ENCODE peak calls at places on chromosome 22, in six cellular contexts. A is Right ventricle myocardium inferior; U is choroid plexus epithelial cell; Q is activated CD4-positive, alpha-beta T cell treated with anti-CD3 and anti-CD28 coated beads, Interleukin-2, amount 10 ng/mL, durations not matched to agents 24 days and 14 days; G is transverse colon; S is T-helper 9 cell. E is an unnamed sample.
A peak's percentile ranks its signal among the peaks of the same experiment; 100 is the strongest.

GRCh38 chr22:37428649-37429586 is 1.6 kb upstream of the ELFN2 start:
- DNase-seq in A (no peak), U (peak; percentile 59), Q (peak; percentile 86), G (peak; percentile 45), S (peak; percentile 53), E (no peak)

GRCh38 chr22:39242809-39243442 is 1.9 kb downstream of the PDGFB start:
- DNase-seq in A (no peak), U (no peak), Q (peak; percentile 72), G (no peak), S (peak; percentile 31), E (peak; percentile 73)

GRCh38 chr22:29780220-29780619 is 13.1 kb downstream of the UQCR10 start:
- DNase-seq in A (no peak), U (no peak), Q (no peak), G (no peak), S (no peak), E (no peak)

GRCh38 chr22:21921184-21921721 is 31.4 kb downstream of the PPM1F start:
- DNase-seq in A (no peak), U (no peak), Q (no peak), G (no peak), S (no peak), E (no peak)

GRCh38 chr22:35564975-35565867 is 24.6 kb downstream of the RASD2 start:
- DNase-seq in A (no peak), U (peak; percentile 59), Q (no peak), G (no peak), S (no peak), E (peak; percentile 53)

GRCh38 chr22:22487869-22488597 is 20.5 kb downstream of the ZNF280B start:
- DNase-seq in A (no peak), U (no peak), Q (no peak), G (no peak), S (no peak), E (no peak)

GRCh38 chr22:22890085-22890484 is 2.5 kb downstream of the IGLL5 start:
- DNase-seq in A (no peak), U (no peak), Q (no peak), G (no peak), S (no peak), E (no peak)

GRCh38 chr22:17767236-17768065 is 6.8 kb downstream of the BID start:
- DNase-seq in A (no peak), U (no peak), Q (peak; percentile 86), G (no peak), S (no peak), E (no peak)

E was measured in head of caudate nucleus.